ENCODE peak calls at places on chromosome 6, in five cellular contexts. One of them, this sample, is unnamed.

GRCh38 chr6:43932259-43932900 is 162.4 kb downstream of the VEGFA start:
- DNase-seq in H9: no peak
- DNase-seq in mesenchymal stem cell: no peak
- DNase-seq in neuronal stem cell: no peak
- DNase-seq in IMR-90: no peak
- DNase-seq in this sample: no peak

GRCh38 chr6:27297857-27298730 is 14.0 kb downstream of the POM121L2 start:
- DNase-seq in H9: peak; percentile 76
- DNase-seq in IMR-90: peak; percentile 51
- DNase-seq in neuronal stem cell: no peak
- DNase-seq in mesenchymal stem cell: peak; percentile 51
- DNase-seq in this sample: peak; percentile 89

GRCh38 chr6:21033575-21034026 is 499.3 kb downstream of the CDKAL1 start:
- DNase-seq in IMR-90: peak; percentile 85
- DNase-seq in neuronal stem cell: no peak
- DNase-seq in H9: no peak
- DNase-seq in mesenchymal stem cell: peak; percentile 39
- DNase-seq in this sample: peak; percentile 36

GRCh38 chr6:169725270-169726048 is 1.2 kb upstream of the PHF10 start:
- DNase-seq in IMR-90: peak; percentile 94
- DNase-seq in mesenchymal stem cell: peak; percentile 96
- DNase-seq in neuronal stem cell: peak; percentile 78
- DNase-seq in H9: peak; percentile 66
- DNase-seq in this sample: peak; percentile 80

GRCh38 chr6:43285832-43286231 is 12.2 kb upstream of the SLC22A7 start:
- DNase-seq in H9: no peak
- DNase-seq in IMR-90: no peak
- DNase-seq in mesenchymal stem cell: no peak
- DNase-seq in neuronal stem cell: no peak
- DNase-seq in this sample: no peak

GRCh38 chr6:38827024-38827423 is 111.9 kb downstream of the DNAH8 start:
- DNase-seq in H9: no peak
- DNase-seq in neuronal stem cell: no peak
- DNase-seq in IMR-90: no peak
- DNase-seq in mesenchymal stem cell: no peak
- DNase-seq in this sample: no peak

GRCh38 chr6:105900120-105900937 is 185.8 kb upstream of the PRDM1 start:
- DNase-seq in neuronal stem cell: no peak
- DNase-seq in mesenchymal stem cell: peak; percentile 89
- DNase-seq in H9: no peak
- DNase-seq in IMR-90: peak; percentile 91
- DNase-seq in this sample: peak; percentile 34

GRCh38 chr6:27334141-27334540 is 22.1 kb upstream of the POM121L2 start:
- DNase-seq in H9: no peak
- DNase-seq in mesenchymal stem cell: no peak
- DNase-seq in IMR-90: no peak
- DNase-seq in neuronal stem cell: no peak
- DNase-seq in this sample: no peak

GRCh38 chr6:25178336-25178735 is 100.8 kb upstream of the CARMIL1 start:
- DNase-seq in neuronal stem cell: no peak
- DNase-seq in IMR-90: no peak
- DNase-seq in mesenchymal stem cell: peak; percentile 28
- DNase-seq in H9: no peak
- DNase-seq in this sample: no peak

GRCh38 chr6:7238900-7239589 is 74.0 kb downstream of the SSR1 start:
- DNase-seq in IMR-90: peak; percentile 67
- DNase-seq in neuronal stem cell: peak; percentile 64
- DNase-seq in mesenchymal stem cell: peak; percentile 75
- DNase-seq in H9: peak; percentile 89
- DNase-seq in this sample: peak; percentile 92

GRCh38 chr6:37480951-37481597 is 18.6 kb downstream of the CCDC167 start:
- DNase-seq in H9: no peak
- DNase-seq in mesenchymal stem cell: no peak
- DNase-seq in IMR-90: no peak
- DNase-seq in neuronal stem cell: no peak
- DNase-seq in this sample: no peak

GRCh38 chr6:13485923-13486557 is 1.4 kb downstream of the GFOD1 start:
- DNase-seq in IMR-90: peak; percentile 30
- DNase-seq in neuronal stem cell: peak; percentile 35
- DNase-seq in H9: no peak
- DNase-seq in mesenchymal stem cell: peak; percentile 62
- DNase-seq in this sample: peak; percentile 71

GRCh38 chr6:72245565-72245964 is 359.2 kb downstream of the RIMS1 start:
- DNase-seq in H9: peak; percentile 31
- DNase-seq in IMR-90: peak; percentile 3
- DNase-seq in mesenchymal stem cell: no peak
- DNase-seq in neuronal stem cell: peak; percentile 26
- DNase-seq in this sample: peak; percentile 93

GRCh38 chr6:145960918-145961604 is 3.1 kb downstream of the SHPRH start:
- DNase-seq in IMR-90: peak; percentile 40
- DNase-seq in H9: no peak
- DNase-seq in mesenchymal stem cell: no peak
- DNase-seq in neuronal stem cell: no peak
- DNase-seq in this sample: no peak

GRCh38 chr6:3266170-3266569 is 7.4 kb downstream of the PSMG4 start:
- DNase-seq in neuronal stem cell: no peak
- DNase-seq in mesenchymal stem cell: no peak
- DNase-seq in H9: no peak
- DNase-seq in IMR-90: no peak
- DNase-seq in this sample: no peak

GRCh38 chr6:165943908-165944307 is 223.7 kb downstream of the TBXT start:
- DNase-seq in neuronal stem cell: no peak
- DNase-seq in H9: no peak
- DNase-seq in IMR-90: no peak
- DNase-seq in mesenchymal stem cell: no peak
- DNase-seq in this sample: no peak

GRCh38 chr6:85416049-85416448 is 33.8 kb upstream of the NT5E start:
- DNase-seq in mesenchymal stem cell: peak; percentile 57
- DNase-seq in neuronal stem cell: no peak
- DNase-seq in IMR-90: peak; percentile 67
- DNase-seq in H9: no peak
- DNase-seq in this sample: no peak

GRCh38 chr6:149043476-149044130 is 273.9 kb upstream of the TAB2 start:
- DNase-seq in neuronal stem cell: no peak
- DNase-seq in IMR-90: no peak
- DNase-seq in mesenchymal stem cell: no peak
- DNase-seq in H9: peak; percentile 74
- DNase-seq in this sample: peak; percentile 68

GRCh38 chr6:36873612-36874011 is 991 bp downstream of the PPIL1 start:
- DNase-seq in H9: no peak
- DNase-seq in neuronal stem cell: no peak
- DNase-seq in IMR-90: no peak
- DNase-seq in mesenchymal stem cell: peak; percentile 18
- DNase-seq in this sample: peak; percentile 51

GRCh38 chr6:4664117-4664626 is 112.0 kb upstream of the CDYL start:
- DNase-seq in IMR-90: peak; percentile 92
- DNase-seq in H9: no peak
- DNase-seq in mesenchymal stem cell: peak; percentile 37
- DNase-seq in neuronal stem cell: no peak
- DNase-seq in this sample: no peak
- H2BK15ac ChIP-seq in IMR-90: no peak overlapping the region
- H2BK15ac ChIP-seq in H9: no peak overlapping the region
- H2BK15ac ChIP-seq in mesenchymal stem cell: no peak overlapping the region
- H2BK15ac ChIP-seq in neuronal stem cell: no peak overlapping the region
- H2BK15ac ChIP-seq in this sample: no peak overlapping the region

GRCh38 chr6:31741815-31742214 is 2.0 kb downstream of the MSH5 start:
- DNase-seq in neuronal stem cell: no peak
- DNase-seq in IMR-90: no peak
- DNase-seq in mesenchymal stem cell: no peak
- DNase-seq in H9: no peak
- DNase-seq in this sample: no peak

GRCh38 chr6:31738048-31738979 is 1.5 kb upstream of the MSH5 start:
- DNase-seq in H9: peak; percentile 38
- DNase-seq in mesenchymal stem cell: peak; percentile 94
- DNase-seq in neuronal stem cell: peak; percentile 27
- DNase-seq in IMR-90: peak; percentile 89
- DNase-seq in this sample: peak; percentile 80

GRCh38 chr6:31742894-31743293 is 3.1 kb downstream of the MSH5 start:
- DNase-seq in H9: no peak
- DNase-seq in IMR-90: no peak
- DNase-seq in mesenchymal stem cell: no peak
- DNase-seq in neuronal stem cell: no peak
- DNase-seq in this sample: no peak

GRCh38 chr6:31739639-31740396 is at the start of gene MSH5:
- DNase-seq in IMR-90: peak; percentile 99
- DNase-seq in mesenchymal stem cell: peak; percentile 99
- DNase-seq in neuronal stem cell: peak; percentile 99
- DNase-seq in H9: peak; percentile 100
- DNase-seq in this sample: peak; percentile 100

DNA sequence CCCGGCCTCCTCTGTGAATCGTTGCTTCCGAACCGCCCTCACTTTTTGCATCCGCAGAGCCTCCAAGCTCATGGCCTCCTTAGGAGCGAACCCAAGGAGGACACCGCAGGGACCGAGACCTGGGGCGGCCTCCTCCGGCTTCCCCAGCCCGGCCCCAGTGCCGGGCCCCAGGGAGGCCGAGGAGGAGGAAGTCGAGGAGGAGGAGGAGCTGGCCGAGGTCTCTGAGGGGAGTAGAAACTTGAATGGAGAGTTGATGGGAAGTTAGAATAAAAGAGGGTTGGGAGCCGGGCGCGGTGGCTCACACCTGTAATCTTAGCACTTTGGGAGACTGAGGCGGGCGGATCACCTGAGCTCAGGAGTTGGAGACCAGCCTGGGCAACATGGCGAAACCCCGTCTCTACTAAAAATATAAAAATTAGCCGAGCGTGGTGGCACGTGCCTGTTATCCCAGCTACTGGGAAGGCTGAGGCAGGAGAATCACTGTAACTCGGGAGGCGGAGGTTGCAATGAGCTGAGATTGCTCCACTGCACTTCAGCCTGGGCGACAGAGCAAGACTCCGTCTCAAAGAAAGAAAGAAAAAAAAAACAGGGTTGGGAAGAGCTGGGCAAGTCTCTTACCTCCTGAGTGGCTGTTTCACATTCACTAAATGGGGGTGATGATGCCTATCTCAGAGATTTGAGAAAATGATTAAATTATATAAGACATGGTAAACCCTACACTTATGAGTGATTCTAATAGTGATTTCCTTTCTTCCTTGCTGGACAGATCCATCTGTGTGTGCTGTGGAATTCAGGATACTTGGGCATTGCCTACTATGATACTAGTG is 805 bp downstream of the MSH5 start:
- DNase-seq in H9: no peak
- DNase-seq in neuronal stem cell: no peak
- DNase-seq in mesenchymal stem cell: no peak
- DNase-seq in IMR-90: no peak
- DNase-seq in this sample: no peak
- H3K9ac ChIP-seq in H9: peak overlapping the region; percentile 94
- H3K9ac ChIP-seq in neuronal stem cell: peak overlapping the region; percentile 84
- H3K9ac ChIP-seq in mesenchymal stem cell: peak overlapping the region; percentile 90
- H3K9ac ChIP-seq in IMR-90: peak overlapping the region; percentile 72
- H3K9ac ChIP-seq in this sample: peak overlapping the region; percentile 89

DNA sequence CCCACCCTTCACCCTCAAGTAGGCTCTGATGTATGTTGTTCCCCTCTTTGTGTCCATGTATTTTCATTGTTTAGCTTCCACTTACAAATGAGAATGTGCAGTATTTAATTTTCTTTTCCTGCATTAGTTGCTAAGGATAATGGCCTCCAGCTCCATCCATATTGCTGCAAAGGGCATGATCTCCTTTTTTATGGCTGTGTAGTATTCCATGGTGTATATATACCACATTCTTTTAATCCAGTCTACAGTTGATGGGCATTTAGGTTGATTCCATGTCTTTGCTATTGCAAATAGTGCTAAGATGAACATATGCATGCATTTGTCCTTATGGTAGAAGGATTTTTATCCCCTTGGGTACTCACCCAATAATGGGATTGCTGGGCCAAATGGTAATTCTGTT is 35.9 kb upstream of the COL9A1 start:
- DNase-seq in mesenchymal stem cell: no peak
- DNase-seq in neuronal stem cell: no peak
- DNase-seq in H9: no peak
- DNase-seq in IMR-90: no peak
- DNase-seq in this sample: no peak
- H3K18ac ChIP-seq in mesenchymal stem cell: no peak overlapping the region
- H3K18ac ChIP-seq in neuronal stem cell: no peak overlapping the region
- H3K18ac ChIP-seq in H9: no peak overlapping the region
- H3K18ac ChIP-seq in IMR-90: no peak overlapping the region
- H3K18ac ChIP-seq in this sample: no peak overlapping the region

GRCh38 chr6:31722173-31722572 is 627 bp upstream of the LY6G6C start:
- DNase-seq in H9: no peak
- DNase-seq in IMR-90: no peak
- DNase-seq in neuronal stem cell: no peak
- DNase-seq in mesenchymal stem cell: no peak
- DNase-seq in this sample: no peak

GRCh38 chr6:31723980-31724691 is 963 bp downstream of the MPIG6B start:
- DNase-seq in neuronal stem cell: no peak
- DNase-seq in H9: no peak
- DNase-seq in IMR-90: no peak
- DNase-seq in mesenchymal stem cell: no peak
- DNase-seq in this sample: no peak

GRCh38 chr6:31721351-31722020 is at the start of gene LY6G6C:
- DNase-seq in neuronal stem cell: no peak
- DNase-seq in mesenchymal stem cell: no peak
- DNase-seq in IMR-90: no peak
- DNase-seq in H9: no peak
- DNase-seq in this sample: no peak

GRCh38 chr6:31725502-31726350 is 2.6 kb downstream of the MPIG6B start:
- DNase-seq in H9: no peak
- DNase-seq in IMR-90: no peak
- DNase-seq in mesenchymal stem cell: no peak
- DNase-seq in neuronal stem cell: no peak
- DNase-seq in this sample: no peak

DNA sequence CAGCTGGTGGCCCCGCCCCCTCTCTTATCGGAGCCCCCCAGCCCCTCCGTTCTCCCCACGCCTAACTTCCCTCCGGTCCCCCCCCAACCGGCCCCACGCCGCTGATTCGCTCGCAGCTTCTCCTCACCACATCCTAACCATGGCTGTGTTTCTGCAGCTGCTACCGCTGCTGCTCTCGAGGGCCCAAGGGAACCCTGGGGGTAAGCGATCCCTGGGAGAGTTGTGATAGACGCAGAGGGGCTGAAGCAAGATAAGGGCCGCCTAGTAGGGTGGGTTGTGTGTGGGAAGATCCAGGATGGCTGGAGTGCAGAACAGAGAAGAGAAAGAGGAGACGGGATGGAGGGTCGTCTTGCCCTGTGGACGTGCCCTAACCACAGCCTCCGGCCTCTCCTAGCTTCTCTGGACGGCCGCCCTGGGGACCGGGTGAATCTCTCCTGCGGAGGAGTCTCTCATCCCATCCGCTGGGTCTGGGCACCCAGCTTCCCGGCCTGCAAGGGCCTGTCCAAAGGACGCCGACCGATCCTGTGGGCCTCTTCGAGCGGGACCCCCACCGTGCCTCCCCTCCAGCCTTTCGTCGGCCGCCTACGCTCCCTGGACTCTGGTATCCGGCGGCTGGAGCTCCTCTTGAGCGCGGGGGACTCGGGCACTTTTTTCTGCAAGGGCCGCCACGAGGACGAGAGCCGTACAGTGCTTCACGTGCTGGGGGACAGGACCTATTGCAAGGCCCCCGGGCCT is at the start of gene MPIG6B:
- DNase-seq in H9: no peak
- DNase-seq in mesenchymal stem cell: no peak
- DNase-seq in IMR-90: no peak
- DNase-seq in neuronal stem cell: no peak
- DNase-seq in this sample: no peak
- H2BK15ac ChIP-seq in H9: no peak within 1 kb of the TSS
- H2BK15ac ChIP-seq in mesenchymal stem cell: peak within 1 kb of the TSS; percentile 63
- H2BK15ac ChIP-seq in IMR-90: no peak within 1 kb of the TSS
- H2BK15ac ChIP-seq in neuronal stem cell: no peak within 1 kb of the TSS
- H2BK15ac ChIP-seq in this sample: no peak within 1 kb of the TSS

This sample was measured in mesendoderm.